ENCODE peak calls at places on chromosomes 2 and 18, in five cellular contexts. One of them, this sample, is unnamed.

GRCh38 chr18:3097082-3097481 is 84.1 kb upstream of the LPIN2 start:
- DNase-seq in hypothalamus: no peak
- DNase-seq in thoracic aorta: no peak
- DNase-seq in NCI-H345: no peak
- DNase-seq in progenitor cell of endocrine pancreas: no peak
- DNase-seq in this sample: no peak

GRCh38 chr2:12507295-12507694 is 209.4 kb upstream of the TRIB2 start:
- DNase-seq in NCI-H345: no peak
- DNase-seq in thoracic aorta: no peak
- DNase-seq in hypothalamus: no peak
- DNase-seq in progenitor cell of endocrine pancreas: no peak
- DNase-seq in this sample: peak

GRCh38 chr18:72342933-72343332 is 201.2 kb downstream of the CBLN2 start:
- DNase-seq in hypothalamus: no peak
- DNase-seq in thoracic aorta: no peak
- DNase-seq in progenitor cell of endocrine pancreas: no peak
- DNase-seq in NCI-H345: no peak
- DNase-seq in this sample: no peak

GRCh38 chr2:84849271-84849952 is 31.5 kb downstream of the TRABD2A start:
- DNase-seq in thoracic aorta: no peak
- DNase-seq in progenitor cell of endocrine pancreas: no peak
- DNase-seq in hypothalamus: no peak
- DNase-seq in NCI-H345: no peak
- DNase-seq in this sample: no peak

GRCh38 chr18:73099759-73100158 is 232.0 kb upstream of the NETO1 start:
- DNase-seq in progenitor cell of endocrine pancreas: no peak
- DNase-seq in thoracic aorta: no peak
- DNase-seq in NCI-H345: peak
- DNase-seq in hypothalamus: no peak
- DNase-seq in this sample: no peak

GRCh38 chr18:63409301-63409700 is 13.0 kb downstream of the VPS4B start:
- DNase-seq in thoracic aorta: no peak
- DNase-seq in progenitor cell of endocrine pancreas: no peak
- DNase-seq in hypothalamus: no peak
- DNase-seq in NCI-H345: no peak
- DNase-seq in this sample: no peak

GRCh38 chr18:28175047-28175929 is 1.6 kb downstream of the CDH2 start:
- DNase-seq in NCI-H345: peak
- DNase-seq in thoracic aorta: no peak
- DNase-seq in hypothalamus: no peak
- DNase-seq in progenitor cell of endocrine pancreas: peak
- DNase-seq in this sample: no peak

GRCh38 chr2:25825238-25825637 is 53.0 kb downstream of the ASXL2 start:
- DNase-seq in progenitor cell of endocrine pancreas: no peak
- DNase-seq in hypothalamus: no peak
- DNase-seq in NCI-H345: no peak
- DNase-seq in thoracic aorta: no peak
- DNase-seq in this sample: no peak

GRCh38 chr2:172437419-172438063 is 10.2 kb downstream of the ITGA6 start:
- DNase-seq in NCI-H345: no peak
- DNase-seq in thoracic aorta: no peak
- DNase-seq in hypothalamus: no peak
- DNase-seq in progenitor cell of endocrine pancreas: no peak
- DNase-seq in this sample: no peak